ENCODE peak calls at places on chromosomes 12 and 14, in nine cellular contexts. E is HFFc6; H is IMR-90; N is activated CD8-positive, alpha-beta memory T cell treated with anti-CD3 and anti-CD28 coated beads, Interleukin-2, amount 10 ng/mL, durations not matched to agents 7 days and 5 days; G is HFF-Myc; F is non-pigmented ciliary epithelial cell; X is left ventricle myocardium superior; R is nephron progenitor cell; W is activated B cell treated with CpG ODN at 0.5 μM for 24 hours. A is an unnamed sample.
A peak's percentile ranks its signal among the peaks of the same experiment; 100 is the strongest.

GRCh38 chr12:85693093-85693665 is 143.0 kb downstream of the RASSF9 start:
- DNase-seq in E (no peak), H (no peak), N (no peak), G (no peak), F (no peak), X (no peak), R (no peak), W (no peak), A (no peak)

GRCh38 chr12:12451063-12451462 is 94.2 kb downstream of the BORCS5 start:
- DNase-seq in E (no peak), H (no peak), N (no peak), G (no peak), F (no peak), X (no peak), R (no peak), W (no peak), A (no peak)

GRCh38 chr14:59897757-59898383 is 22.1 kb upstream of the LRRC9 start:
- DNase-seq in E (peak; percentile 4), H (no peak), N (no peak), G (no peak), F (no peak), X (no peak), R (peak; percentile 23), W (no peak), A (peak; percentile 18)

GRCh38 chr14:86714575-86714974 is 1184.6 kb downstream of the FLRT2 start:
- DNase-seq in E (no peak), H (no peak), N (no peak), G (no peak), F (no peak), X (no peak), R (no peak), W (no peak), A (no peak)

GRCh38 chr12:59973515-59973914 is 377.7 kb downstream of the SLC16A7 start:
- DNase-seq in E (peak; percentile 97), H (peak; percentile 75), N (no peak), G (peak; percentile 56), F (peak; percentile 41), X (no peak), R (no peak), W (no peak), A (no peak)

GRCh38 chr12:111284709-111285108 is 84.2 kb downstream of the PHETA1 start:
- DNase-seq in E (no peak), H (no peak), N (no peak), G (no peak), F (no peak), X (no peak), R (no peak), W (no peak), A (no peak)

GRCh38 chr14:88179725-88180124 is 143.3 kb downstream of the KCNK10 start:
- DNase-seq in E (no peak), H (no peak), N (peak; percentile 5), G (no peak), F (no peak), X (no peak), R (no peak), W (no peak), A (no peak)

GRCh38 chr12:40104461-40105264 is 1.2 kb downstream of the SLC2A13 start:
- DNase-seq in E (no peak), H (peak; percentile 2), N (no peak), G (no peak), F (no peak), X (no peak), R (no peak), W (no peak), A (no peak)

GRCh38 chr12:109804820-109805761 is 28.1 kb downstream of the TRPV4 start:
- DNase-seq in E (peak; percentile 37), H (peak; percentile 39), N (peak; percentile 74), G (peak; percentile 14), F (no peak), X (peak; percentile 80), R (peak; percentile 77), W (peak; percentile 62), A (peak; percentile 82)

GRCh38 chr14:22098435-22098834 is 424.8 kb upstream of the OR4E1 start:
- DNase-seq in E (no peak), H (no peak), N (no peak), G (no peak), F (no peak), X (no peak), R (no peak), W (no peak), A (no peak)

GRCh38 chr12:55653031-55653430 is 16.3 kb downstream of the OR10P1 start:
- DNase-seq in E (no peak), H (no peak), N (no peak), G (no peak), F (no peak), X (no peak), R (no peak), W (no peak), A (no peak)

GRCh38 chr12:46556820-46557524 is 184.4 kb upstream of the SLC38A2 start:
- DNase-seq in E (peak; percentile 95), H (peak; percentile 95), N (no peak), G (no peak), F (peak; percentile 88), X (no peak), R (no peak), W (no peak), A (no peak)

GRCh38 chr12:34347367-34347766 is 325.1 kb downstream of the ALG10 start:
- DNase-seq in E (no peak), H (no peak), N (no peak), G (no peak), F (no peak), X (no peak), R (no peak), W (no peak), A (no peak)

GRCh38 chr12:105547786-105548185 is 217.3 kb downstream of the C12orf75 start:
- DNase-seq in E (no peak), H (no peak), N (no peak), G (no peak), F (no peak), X (no peak), R (no peak), W (no peak), A (no peak)

GRCh38 chr14:76564471-76565119 is 188.7 kb downstream of the ESRRB start:
- DNase-seq in E (no peak), H (no peak), N (no peak), G (no peak), F (no peak), X (no peak), R (no peak), W (no peak), A (peak; percentile 49)

GRCh38 chr14:52048641-52049204 is 20.1 kb downstream of the NID2 start:
- DNase-seq in E (no peak), H (no peak), N (no peak), G (no peak), F (no peak), X (no peak), R (no peak), W (no peak), A (no peak)

GRCh38 chr12:131366261-131366871 is 344.5 kb upstream of the SFSWAP start:
- DNase-seq in E (no peak), H (no peak), N (no peak), G (no peak), F (no peak), X (no peak), R (no peak), W (no peak), A (no peak)

GRCh38 chr12:5808956-5809355 is 136.1 kb downstream of the ANO2 start:
- DNase-seq in E (peak; percentile 90), H (peak; percentile 85), N (no peak), G (peak; percentile 88), F (peak; percentile 61), X (no peak), R (no peak), W (no peak), A (no peak)

GRCh38 chr14:49820176-49820575 is 32.4 kb downstream of the NEMF start:
- DNase-seq in E (no peak), H (no peak), N (no peak), G (no peak), F (no peak), X (no peak), R (no peak), W (no peak), A (no peak)